ENCODE peak calls at places on chromosomes 2 and 18, in four cellular contexts. L, M, I and T are unnamed samples.

GRCh38 chr2:172885996-172886395 is 150.4 kb downstream of the RAPGEF4 start:
- DNase-seq in M (no peak), I (no peak), L (no peak), T (no peak)

GRCh38 chr2:120600786-120601185 is 134.9 kb upstream of the GLI2 start:
- DNase-seq in L (no peak), M (no peak), I (no peak), T (no peak)

GRCh38 chr2:28375236-28375635 is 17.4 kb upstream of the FOSL2 start:
- DNase-seq in L (no peak), I (no peak), M (no peak), T (no peak)

GRCh38 chr18:12406376-12407111 is 1.2 kb upstream of the PRELID3A start:
- DNase-seq in L (no peak), I (no peak), M (no peak), T (no peak)

GRCh38 chr2:204842731-204843490 is 297.6 kb downstream of the PARD3B start:
- DNase-seq in M (no peak), L (no peak), I (no peak), T (peak)

GRCh38 chr18:39737869-39738268 is 2172.3 kb upstream of the CELF4 start:
- DNase-seq in I (no peak), L (no peak), M (no peak), T (no peak)

GRCh38 chr2:197215988-197216979 is 94.3 kb downstream of the ANKRD44 start:
- DNase-seq in I (no peak), L (no peak), M (no peak), T (no peak)

GRCh38 chr2:134372141-134372540 is 118.3 kb downstream of the MGAT5 start:
- DNase-seq in I (no peak), M (no peak), L (no peak), T (no peak)

GRCh38 chr2:48145845-48146452 is 239.7 kb upstream of the FBXO11 start:
- DNase-seq in M (no peak), I (peak), L (no peak), T (peak)

GRCh38 chr2:86392873-86393272 is 48.3 kb upstream of the KDM3A start:
- DNase-seq in M (no peak), I (no peak), L (no peak), T (no peak)

GRCh38 chr2:32289165-32290054 is 11.7 kb downstream of the YIPF4 start:
- DNase-seq in I (peak), M (no peak), L (peak), T (peak)

GRCh38 chr18:9109523-9109922 is 7.0 kb downstream of the NDUFV2 start:
- DNase-seq in L (no peak), M (no peak), I (no peak), T (no peak)

GRCh38 chr2:43531251-43531650 is 64.6 kb downstream of the THADA start:
- DNase-seq in M (no peak), L (no peak), I (no peak), T (no peak)

GRCh38 chr2:217753460-217754200 is 249.2 kb downstream of the TNS1 start:
- DNase-seq in I (no peak), M (no peak), L (no peak), T (no peak)

GRCh38 chr2:230846360-230846759 is 18.4 kb upstream of the ITM2C start:
- DNase-seq in M (no peak), I (no peak), L (no peak), T (no peak)

GRCh38 chr2:230852113-230852512 is 12.6 kb upstream of the ITM2C start:
- DNase-seq in I (no peak), M (no peak), L (no peak), T (no peak)

GRCh38 chr2:230849633-230850357 is 14.9 kb upstream of the ITM2C start:
- DNase-seq in I (peak), M (no peak), L (no peak), T (peak)

GRCh38 chr2:230847883-230848388 is 16.8 kb upstream of the ITM2C start:
- DNase-seq in I (peak), M (peak), L (no peak), T (peak)

GRCh38 chr2:230850358-230850658 is 14.4 kb upstream of the ITM2C start:
- DNase-seq in L (no peak), I (no peak), M (no peak), T (no peak)
- TF ChIP-seq SIN3A in L (no peak), I (no peak), M (no peak), T (no peak)

GRCh38 chr18:63869374-63869773 is 18.1 kb upstream of the SERPINB2 start:
- DNase-seq in I (no peak), M (no peak), L (no peak), T (no peak)
- TF ChIP-seq SIN3A in I (no peak), M (no peak), L (no peak), T (no peak)

DNA sequence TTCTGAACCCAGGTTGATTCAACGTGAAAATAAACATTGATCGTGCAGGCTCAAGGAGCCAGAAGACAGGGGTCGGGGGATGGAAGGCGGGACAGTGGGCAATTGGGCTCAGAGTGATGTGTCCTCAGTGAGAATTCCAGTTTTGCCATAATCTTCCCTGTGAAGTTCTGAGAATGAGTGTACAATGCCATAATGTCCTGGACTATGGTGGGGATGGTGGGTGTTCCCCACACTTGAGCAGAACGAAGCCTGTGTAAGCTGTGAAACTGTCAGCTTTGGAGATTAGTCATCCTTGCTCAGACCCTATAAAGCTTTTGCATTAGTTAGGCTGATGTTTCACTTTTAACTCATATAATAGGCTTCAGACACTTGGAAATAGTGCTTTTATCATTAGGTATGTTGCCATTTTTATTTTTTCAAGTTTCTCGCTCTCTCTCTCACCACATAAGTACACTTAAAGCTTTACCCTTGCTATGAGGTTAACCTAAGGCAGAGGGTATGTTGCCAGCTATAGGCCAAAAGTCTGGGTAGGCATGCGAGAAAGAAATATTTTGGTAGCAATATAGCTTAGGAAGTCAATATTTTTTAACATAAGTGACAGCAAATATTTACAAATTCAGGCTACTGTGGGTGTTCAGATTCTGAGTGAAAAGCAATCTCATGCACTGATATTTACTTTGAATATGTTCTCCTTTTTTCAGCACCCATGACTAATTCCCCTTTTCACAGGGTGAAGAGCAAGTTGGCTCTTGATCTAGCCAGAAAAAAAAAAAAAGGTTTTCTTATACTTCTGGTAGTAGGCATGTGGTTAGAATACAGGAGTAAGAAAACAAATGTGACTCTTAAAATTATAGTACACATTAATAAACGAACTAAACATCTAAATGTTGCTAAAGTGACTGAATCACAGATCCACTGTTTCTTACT is 47.2 kb downstream of the CDC42EP3 start:
- DNase-seq in M (no peak), L (no peak), I (no peak), T (no peak)
- TF ChIP-seq SIN3A in M (no peak), L (no peak), I (no peak), T (no peak)

GRCh38 chr2:44680983-44681481 is 260.5 kb upstream of the SIX3 start:
- DNase-seq in I (no peak), L (no peak), M (peak), T (no peak)

GRCh38 chr2:44679584-44679983 is 261.9 kb upstream of the SIX3 start:
- DNase-seq in M (no peak), L (no peak), I (no peak), T (no peak)

GRCh38 chr2:44682459-44682858 is 259.0 kb upstream of the SIX3 start:
- DNase-seq in M (peak), L (no peak), I (no peak), T (no peak)

GRCh38 chr2:44684559-44684958 is 256.9 kb upstream of the SIX3 start:
- DNase-seq in M (no peak), L (no peak), I (no peak), T (no peak)

DNA sequence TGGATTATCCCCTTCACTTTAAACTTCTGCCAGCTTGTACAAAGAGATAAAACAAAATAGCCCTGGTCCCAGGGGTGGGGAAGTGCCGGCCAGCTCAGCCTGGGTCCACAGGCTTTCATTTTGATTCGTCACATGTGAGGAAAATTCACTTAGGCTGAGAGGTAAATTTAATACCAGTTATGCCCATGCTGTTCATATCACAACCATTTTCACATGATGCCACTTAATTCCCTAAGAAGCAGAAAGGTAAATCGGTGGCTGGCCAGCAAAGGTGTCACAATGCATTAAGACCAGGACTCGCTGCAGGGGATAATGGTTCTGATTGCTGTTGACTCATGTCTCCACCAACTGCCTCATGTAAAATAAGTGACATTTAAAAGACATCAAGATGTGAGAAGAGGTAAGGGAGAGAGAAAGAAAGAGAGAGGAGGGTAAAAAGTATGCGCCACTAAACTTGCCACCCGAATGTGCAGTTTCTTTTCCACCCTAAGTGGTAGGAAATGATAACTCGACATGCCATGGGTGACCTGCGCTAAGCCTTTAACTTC is 261.0 kb upstream of the SIX3 start:
- DNase-seq in L (no peak), I (no peak), M (peak), T (no peak)
- TF ChIP-seq SIN3A in L (no peak), I (no peak), M (no peak), T (no peak)

DNA sequence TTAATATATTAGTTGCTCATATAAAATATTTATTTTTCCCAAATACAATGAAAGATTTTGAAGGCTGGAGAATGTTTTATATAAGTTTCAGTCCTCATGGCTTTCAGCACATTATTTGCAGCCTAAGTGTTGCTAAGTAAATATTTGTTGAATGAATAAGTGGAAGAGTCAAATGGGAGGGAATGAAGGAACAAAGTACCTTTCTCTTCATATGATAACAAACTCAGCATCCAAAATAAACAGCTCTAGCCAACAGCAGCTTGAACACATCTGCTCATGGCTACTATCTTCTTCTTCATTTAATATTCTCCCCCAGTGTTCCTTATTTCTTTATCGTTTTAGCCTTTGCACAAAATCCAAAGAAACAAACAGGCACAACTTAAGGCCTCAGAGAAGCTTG is 385.2 kb upstream of the PIK3C3 start:
- DNase-seq in L (no peak), I (no peak), M (no peak), T (no peak)
- TF ChIP-seq SIN3A in L (no peak), I (no peak), M (no peak), T (no peak)